ENCODE peak calls at places on chromosome 16, in six cellular contexts. N is suprapubic skin; X is CD8-positive, alpha-beta memory T cell; R is uterus; Z is upper lobe of left lung; K is testis. H is an unnamed sample.
A peak's percentile ranks its signal among the peaks of the same experiment; 100 is the strongest.

GRCh38 chr16:11515540-11516430 is 70.9 kb downstream of the LITAF start:
- DNase-seq in N (no peak), X (no peak), R (no peak), Z (no peak), K (no peak), H (no peak)

GRCh38 chr16:2474877-2475412 is at the start of gene TBC1D24:
- DNase-seq in N (peak; percentile 84), X (peak; percentile 74), R (peak; percentile 86), Z (peak; percentile 98), K (peak; percentile 89), H (peak; percentile 63)

GRCh38 chr16:12229759-12230594 is 253.4 kb downstream of the SNX29 start:
- DNase-seq in N (no peak), X (no peak), R (no peak), Z (no peak), K (no peak), H (no peak)

GRCh38 chr16:11563493-11564040 is 23.2 kb downstream of the LITAF start:
- DNase-seq in N (no peak), X (no peak), R (no peak), Z (no peak), K (no peak), H (no peak)

GRCh38 chr16:55436587-55436986 is 42.4 kb upstream of the MMP2 start:
- DNase-seq in N (no peak), X (no peak), R (no peak), Z (no peak), K (no peak), H (no peak)

GRCh38 chr16:3112058-3112880 is at the start of gene ZNF205:
- DNase-seq in N (peak; percentile 86), X (no peak), R (peak; percentile 70), Z (peak; percentile 82), K (peak; percentile 82), H (peak; percentile 28)

GRCh38 chr16:50841081-50841886 is 99.4 kb downstream of the CYLD start:
- DNase-seq in N (no peak), X (peak; percentile 20), R (no peak), Z (peak; percentile 81), K (peak; percentile 42), H (no peak)

GRCh38 chr16:50496990-50497389 is 51.2 kb upstream of the NKD1 start:
- DNase-seq in N (no peak), X (no peak), R (no peak), Z (no peak), K (no peak), H (no peak)

GRCh38 chr16:55411231-55411630 is 67.8 kb upstream of the MMP2 start:
- DNase-seq in N (no peak), X (no peak), R (no peak), Z (no peak), K (no peak), H (no peak)

GRCh38 chr16:49592507-49593422 is 219.2 kb downstream of the C16orf78 start:
- DNase-seq in N (no peak), X (peak; percentile 28), R (no peak), Z (no peak), K (no peak), H (no peak)

GRCh38 chr16:28157768-28158535 is 53.8 kb downstream of the XPO6 start:
- DNase-seq in N (no peak), X (no peak), R (no peak), Z (no peak), K (no peak), H (no peak)

GRCh38 chr16:50861926-50862325 is 120.0 kb downstream of the CYLD start:
- DNase-seq in N (no peak), X (no peak), R (no peak), Z (no peak), K (no peak), H (no peak)

GRCh38 chr16:912684-913613 is 57.8 kb downstream of the LMF1 start:
- DNase-seq in N (no peak), X (no peak), R (no peak), Z (peak; percentile 83), K (peak; percentile 31), H (no peak)

GRCh38 chr16:18811925-18812324 is 10.6 kb upstream of the ARL6IP1 start:
- DNase-seq in N (no peak), X (no peak), R (no peak), Z (no peak), K (no peak), H (peak; percentile 68)

GRCh38 chr16:27398894-27399853 is 2.8 kb upstream of the IL21R start:
- DNase-seq in N (no peak), X (no peak), R (no peak), Z (no peak), K (no peak), H (no peak)

GRCh38 chr16:11580451-11581086 is 6.2 kb downstream of the LITAF start:
- DNase-seq in N (no peak), X (no peak), R (no peak), Z (no peak), K (no peak), H (no peak)

GRCh38 chr16:50718061-50718760 is 23.7 kb upstream of the CYLD start:
- DNase-seq in N (no peak), X (no peak), R (no peak), Z (no peak), K (no peak), H (no peak)

GRCh38 chr16:46789499-46790414 is 41.2 kb downstream of the C16orf87 start:
- DNase-seq in N (peak; percentile 84), X (peak; percentile 80), R (peak; percentile 77), Z (peak; percentile 94), K (peak; percentile 79), H (peak; percentile 76)

GRCh38 chr16:89319883-89320716 is 102.6 kb downstream of the ZNF778 start:
- DNase-seq in N (no peak), X (no peak), R (peak; percentile 54), Z (peak; percentile 83), K (no peak), H (peak; percentile 82)

GRCh38 chr16:11233727-11234376 is 22.2 kb downstream of the SOCS1 start:
- DNase-seq in N (no peak), X (no peak), R (no peak), Z (no peak), K (no peak), H (no peak)

GRCh38 chr16:25217921-25218320 is 1.2 kb downstream of the AQP8 start:
- DNase-seq in N (no peak), X (no peak), R (no peak), Z (no peak), K (no peak), H (no peak)

GRCh38 chr16:13171313-13171712 is 269.9 kb downstream of the SHISA9 start:
- DNase-seq in N (no peak), X (no peak), R (no peak), Z (no peak), K (no peak), H (no peak)

GRCh38 chr16:66299349-66299748 is 67.1 kb upstream of the CDH5 start:
- DNase-seq in N (no peak), X (no peak), R (no peak), Z (no peak), K (no peak), H (no peak)

GRCh38 chr16:4290236-4290830 is 17.5 kb upstream of the TFAP4 start:
- DNase-seq in N (no peak), X (no peak), R (no peak), Z (no peak), K (no peak), H (peak; percentile 79)

GRCh38 chr16:75244844-75245758 is 6.3 kb downstream of the BCAR1 start:
- DNase-seq in N (no peak), X (no peak), R (peak; percentile 80), Z (peak; percentile 91), K (peak; percentile 90), H (peak; percentile 92)

DNA sequence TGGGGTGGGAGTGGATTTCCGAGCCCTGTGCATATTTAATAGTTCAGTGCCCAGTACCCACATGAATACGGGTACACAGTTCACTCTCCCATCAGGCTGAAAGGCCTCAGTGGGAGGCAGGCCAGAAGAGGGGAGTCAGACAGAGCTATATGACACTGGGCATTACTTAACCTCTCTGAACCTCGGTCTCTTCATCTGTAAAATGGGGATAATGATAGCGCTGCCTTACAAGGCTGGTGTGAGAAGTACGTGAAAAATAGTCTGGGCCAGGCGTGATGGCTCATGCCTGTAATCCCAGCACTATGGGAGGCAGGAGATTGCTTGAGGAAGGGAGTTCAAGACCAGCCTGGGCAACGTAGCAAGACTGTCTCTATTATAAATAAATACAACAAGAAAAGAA is 3.6 kb downstream of the GPRC5B start:
- DNase-seq in N (no peak), X (no peak), R (no peak), Z (no peak), K (no peak), H (no peak)
- H3K4me1 ChIP-seq in N (peaks cover 44% of the 10 kb centered on the region), X (peaks cover 17% of the 10 kb centered on the region), R (no peaks in the 10 kb centered on the region), Z (peaks cover 25% of the 10 kb centered on the region), K (peaks cover 44% of the 10 kb centered on the region), H (peaks cover 46% of the 10 kb centered on the region)

DNA sequence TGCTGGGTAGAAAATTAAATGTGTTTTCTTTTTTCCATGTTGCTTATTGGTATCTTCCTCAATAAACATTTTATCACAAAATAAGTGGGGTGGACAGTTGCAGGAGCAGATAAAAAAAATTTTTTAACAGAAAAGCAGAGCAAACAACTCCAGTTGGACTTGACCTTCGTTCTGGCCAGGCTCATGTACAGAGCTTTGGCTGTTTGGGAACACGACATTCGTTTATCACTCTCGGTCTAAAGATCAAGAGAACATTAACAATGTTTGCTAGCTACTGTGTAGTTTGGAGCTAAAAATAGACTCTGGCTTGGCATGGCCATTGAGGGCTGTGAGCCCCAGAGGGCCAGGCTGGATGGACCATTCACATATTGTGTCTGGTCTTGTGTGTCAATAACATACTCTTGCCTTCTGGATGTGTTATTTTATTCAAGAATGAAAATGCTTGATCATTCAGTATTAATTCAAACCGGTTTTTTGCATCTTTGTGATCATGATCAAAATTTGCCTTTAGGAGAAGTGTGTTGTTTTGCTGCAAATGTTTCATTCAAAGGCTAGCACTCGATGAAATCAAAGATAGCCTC is 56.6 kb downstream of the TMEM186 start:
- DNase-seq in N (no peak), X (no peak), R (no peak), Z (no peak), K (peak; percentile 81), H (no peak)
- H3K4me1 ChIP-seq in N (no peaks in the 10 kb centered on the region), X (no peaks in the 10 kb centered on the region), R (no peaks in the 10 kb centered on the region), Z (no peaks in the 10 kb centered on the region), K (peaks cover 33% of the 10 kb centered on the region), H (peaks cover 10% of the 10 kb centered on the region)

DNA sequence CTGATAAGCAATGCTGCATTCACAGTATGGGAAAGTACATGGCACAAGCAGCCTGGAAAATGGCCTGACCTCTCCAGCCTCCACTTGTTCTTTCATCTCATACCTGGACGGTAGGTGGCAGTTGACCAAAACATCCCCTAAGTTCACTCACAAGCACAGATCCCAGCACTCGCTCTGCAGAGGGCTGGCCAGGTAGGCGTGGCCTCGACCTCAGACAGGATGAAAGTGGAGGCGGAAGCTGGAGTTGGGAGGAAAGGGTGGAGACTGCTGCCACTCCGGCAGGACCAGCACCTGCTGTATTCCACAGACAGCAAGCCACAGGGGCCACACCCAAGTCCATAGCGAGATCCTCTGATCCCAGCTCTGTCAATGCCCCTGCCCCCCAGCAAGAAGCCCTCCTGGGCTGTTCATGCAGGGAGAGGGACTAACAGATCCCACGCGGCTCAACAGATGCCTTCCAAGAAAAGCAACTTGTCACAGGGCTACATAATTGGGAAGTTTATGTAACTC is 31.3 kb downstream of the ZCCHC14 start:
- DNase-seq in N (peak; percentile 81), X (no peak), R (peak; percentile 37), Z (peak; percentile 80), K (peak; percentile 84), H (peak; percentile 44)
- H3K4me1 ChIP-seq in N (peaks cover 65% of the 10 kb centered on the region), X (peaks cover 29% of the 10 kb centered on the region), R (peaks cover 10% of the 10 kb centered on the region), Z (peaks cover 58% of the 10 kb centered on the region), K (peaks cover 47% of the 10 kb centered on the region), H (peaks cover 47% of the 10 kb centered on the region)

DNA sequence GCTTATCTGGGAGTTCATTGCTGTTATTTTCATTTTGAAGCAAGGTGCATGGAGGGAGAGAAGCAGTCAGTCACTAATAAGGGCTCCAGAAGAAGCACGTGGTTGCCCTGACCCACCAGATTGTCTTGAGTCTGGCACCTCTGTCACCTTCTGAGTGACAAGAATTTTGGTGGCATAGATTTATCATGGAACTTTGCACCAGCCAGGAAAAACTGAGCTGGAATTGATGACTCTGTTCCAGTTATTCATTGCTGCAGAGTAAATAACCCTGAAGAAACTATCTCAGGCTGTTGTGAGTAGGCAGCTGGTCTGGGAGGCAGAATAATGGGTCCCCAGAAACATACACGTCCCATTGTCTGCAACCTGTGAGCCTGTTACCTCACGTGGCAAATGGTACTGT is 44.8 kb downstream of the HSD17B2 start:
- DNase-seq in N (no peak), X (no peak), R (no peak), Z (no peak), K (no peak), H (no peak)
- H3K4me1 ChIP-seq in N (peaks cover 2% of the 10 kb centered on the region), X (no peaks in the 10 kb centered on the region), R (no peaks in the 10 kb centered on the region), Z (no peaks in the 10 kb centered on the region), K (no peaks in the 10 kb centered on the region), H (no peaks in the 10 kb centered on the region)

H was measured in gastrocnemius medialis.